ENCODE peak calls at places on chromosomes 5 and 9, in five cellular contexts. Z is hepatocyte; R is PC-9; U is naive thymus-derived CD4-positive, alpha-beta T cell; S is fibroblast of lung. Y is an unnamed sample.

GRCh38 chr9:114339130-114339908 is 9.7 kb downstream of the ORM2 start:
- DNase-seq in Z (peak), R (no peak), U (peak), S (peak), Y (no peak)

GRCh38 chr9:107480386-107480789 is 9.2 kb downstream of the KLF4 start:
- DNase-seq in Z (peak), R (peak), U (no peak), S (peak), Y (no peak)

GRCh38 chr5:135629164-135629563 is 50.4 kb upstream of the CXCL14 start:
- DNase-seq in Z (no peak), R (no peak), U (no peak), S (no peak), Y (no peak)

GRCh38 chr9:129077236-129077635 is 3.7 kb upstream of the DOLPP1 start:
- DNase-seq in Z (no peak), R (peak), U (no peak), S (no peak), Y (no peak)

GRCh38 chr5:54785729-54786548 is 199.5 kb downstream of the ESM1 start:
- DNase-seq in Z (peak), R (no peak), U (no peak), S (peak), Y (no peak)

GRCh38 chr5:6583049-6583880 is 49.6 kb downstream of the NSUN2 start:
- DNase-seq in Z (peak), R (no peak), U (peak), S (peak), Y (no peak)

GRCh38 chr9:106039151-106039935 is 345.0 kb downstream of the TMEM38B start:
- DNase-seq in Z (no peak), R (no peak), U (no peak), S (no peak), Y (no peak)

GRCh38 chr9:115651456-115651855 is 502.1 kb upstream of the PAPPA start:
- DNase-seq in Z (no peak), R (no peak), U (no peak), S (peak), Y (no peak)

GRCh38 chr5:170681013-170681433 is 102.5 kb upstream of the GABRP start:
- DNase-seq in Z (peak), R (no peak), U (peak), S (peak), Y (no peak)

GRCh38 chr5:107979272-107979671 is 308.5 kb upstream of the EFNA5 start:
- DNase-seq in Z (no peak), R (peak), U (no peak), S (peak), Y (no peak)

GRCh38 chr5:42526179-42526578 is 102.9 kb downstream of the GHR start:
- DNase-seq in Z (no peak), R (no peak), U (no peak), S (no peak), Y (no peak)

GRCh38 chr5:171600736-171601265 is 181.4 kb downstream of the FGF18 start:
- DNase-seq in Z (no peak), R (no peak), U (no peak), S (peak), Y (no peak)

GRCh38 chr9:101448680-101449070 is 13.1 kb upstream of the ALDOB start:
- DNase-seq in Z (no peak), R (no peak), U (no peak), S (no peak), Y (no peak)

GRCh38 chr9:109122726-109123621 is 3.2 kb upstream of the TMEM245 start:
- DNase-seq in Z (no peak), R (no peak), U (no peak), S (no peak), Y (no peak)

GRCh38 chr9:26426732-26427131 is 465.9 kb downstream of the CAAP1 start:
- DNase-seq in Z (no peak), R (no peak), U (no peak), S (no peak), Y (no peak)

GRCh38 chr9:96442491-96442890 is 7.5 kb upstream of the HABP4 start:
- DNase-seq in Z (no peak), R (no peak), U (no peak), S (no peak), Y (no peak)

GRCh38 chr5:67028371-67028770 is 168.2 kb downstream of the CD180 start:
- DNase-seq in Z (no peak), R (no peak), U (no peak), S (no peak), Y (no peak)

GRCh38 chr5:35963381-35963843 is 25.0 kb upstream of the CAPSL start:
- DNase-seq in Z (peak), R (no peak), U (no peak), S (peak), Y (no peak)

GRCh38 chr9:33159760-33160127 is 7.4 kb downstream of the B4GALT1 start:
- DNase-seq in Z (no peak), R (peak), U (peak), S (peak), Y (no peak)

GRCh38 chr9:102253099-102253498 is 514.7 kb upstream of the GRIN3A start:
- DNase-seq in Z (no peak), R (no peak), U (no peak), S (no peak), Y (no peak)

GRCh38 chr9:33447404-33448158 is at the start of gene AQP3:
- DNase-seq in Z (peak), R (no peak), U (peak), S (peak), Y (no peak)

GRCh38 chr9:83382421-83382820 is 155.8 kb downstream of the FRMD3 start:
- DNase-seq in Z (no peak), R (no peak), U (no peak), S (no peak), Y (no peak)

GRCh38 chr5:175809531-175810121 is 61.8 kb upstream of the CPLX2 start:
- DNase-seq in Z (peak), R (peak), U (no peak), S (peak), Y (no peak)

GRCh38 chr5:172713113-172713808 is 57.7 kb downstream of the DUSP1 start:
- DNase-seq in Z (peak), R (no peak), U (peak), S (peak), Y (no peak)

GRCh38 chr5:149257875-149258705 is 13.6 kb upstream of the AFAP1L1 start:
- DNase-seq in Z (no peak), R (no peak), U (no peak), S (peak), Y (no peak)

GRCh38 chr5:143322931-143323330 is 80.6 kb downstream of the NR3C1 start:
- DNase-seq in Z (no peak), R (no peak), U (no peak), S (no peak), Y (no peak)
- H3K27ac ChIP-seq in Z (no peak), R (no peak), U (no peak), S (no peak), Y (no peak)

GRCh38 chr9:5529683-5530221 is 19.4 kb downstream of the PDCD1LG2 start:
- DNase-seq in Z (no peak), R (peak), U (no peak), S (no peak), Y (no peak)
- H3K27ac ChIP-seq in Z (no peak), R (no peak), U (no peak), S (no peak), Y (peak)

DNA sequence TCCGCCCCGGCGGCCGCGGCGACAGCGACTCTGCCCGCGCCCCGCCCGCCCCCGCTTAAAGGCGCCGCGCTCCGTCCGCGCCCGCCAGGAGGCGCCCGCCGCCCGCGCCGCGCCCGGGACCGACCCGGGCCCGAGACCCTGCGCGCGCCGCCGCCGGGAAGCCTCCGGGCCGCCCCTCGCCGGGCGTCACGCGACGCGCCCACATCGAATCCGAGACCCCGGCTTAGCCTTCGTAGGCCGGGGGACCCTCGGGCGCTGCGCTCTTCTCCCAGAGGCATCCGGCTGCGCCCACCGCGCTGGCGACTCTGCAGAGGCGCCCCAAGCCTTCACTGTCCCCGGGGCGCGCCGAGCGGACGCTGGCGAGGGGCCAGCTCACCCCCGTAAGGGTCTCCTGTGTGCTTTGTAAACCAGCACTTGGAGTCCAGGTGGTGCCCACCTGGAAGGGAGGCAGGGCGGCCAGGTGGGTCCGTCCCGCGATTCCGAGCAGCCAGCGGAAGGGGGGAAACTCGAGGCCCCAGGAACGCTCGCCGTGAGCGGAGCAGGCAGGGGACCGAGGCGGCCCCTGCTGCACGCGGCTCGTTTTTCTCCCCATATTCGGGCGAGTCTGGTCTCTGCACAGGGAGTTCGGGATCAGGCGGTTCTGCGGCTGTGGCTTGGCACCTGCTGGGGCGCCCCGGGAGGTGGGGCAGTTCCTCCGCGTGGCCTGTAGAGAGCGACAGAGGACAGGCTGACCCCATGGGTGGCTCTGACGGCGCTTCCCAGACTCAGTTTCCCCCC is 432 bp upstream of the ABCA2 start:
- DNase-seq in Z (peak), R (no peak), U (peak), S (no peak), Y (no peak)
- H3K27ac ChIP-seq in Z (peak), R (no peak), U (peak), S (no peak), Y (no peak)

DNA sequence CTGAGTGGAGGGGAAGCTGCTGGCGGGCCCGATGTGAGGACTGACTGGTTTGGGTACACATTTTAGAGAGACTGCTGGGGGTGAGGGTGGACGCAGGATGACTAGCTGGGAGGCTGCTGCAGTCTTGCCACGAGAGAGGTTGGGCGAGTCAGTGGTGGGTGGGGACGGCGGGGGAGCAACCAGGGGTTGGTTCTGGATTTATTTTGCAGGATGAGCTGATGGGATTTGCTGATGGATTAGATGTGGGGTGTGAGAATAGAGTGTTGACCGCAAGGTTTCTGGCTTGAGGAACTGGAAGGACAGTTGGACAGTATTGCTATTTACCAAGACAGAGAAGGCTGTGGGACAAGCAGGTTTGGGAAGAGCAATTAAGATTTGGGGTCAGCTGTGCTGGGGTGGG is 5.8 kb upstream of the NDST1 start:
- DNase-seq in Z (no peak), R (no peak), U (no peak), S (no peak), Y (no peak)
- H3K27ac ChIP-seq in Z (no peak), R (no peak), U (no peak), S (peak), Y (peak)